ENCODE peak calls at places on chromosomes 4 and X, in nine cellular contexts. One of them, this sample, is unnamed.

GRCh38 chr4:47617607-47618006 is 132.5 kb downstream of the ATP10D start:
- DNase-seq in cardiac muscle cell: no peak
- DNase-seq in pancreas: no peak
- DNase-seq in GM10248: peak
- DNase-seq in dorsolateral prefrontal cortex: no peak
- DNase-seq in breast epithelium: no peak
- DNase-seq in neural crest cell: no peak
- DNase-seq in HFF-Myc: no peak
- DNase-seq in activated B cell treated with CpG ODN at 0.5 μM for 24 hours: no peak
- DNase-seq in this sample: no peak

GRCh38 chrX:143206961-143207360 is 181.2 kb downstream of the SPANXN4 start:
- DNase-seq in cardiac muscle cell: no peak
- DNase-seq in pancreas: no peak
- DNase-seq in GM10248: no peak
- DNase-seq in dorsolateral prefrontal cortex: no peak
- DNase-seq in breast epithelium: no peak
- DNase-seq in neural crest cell: no peak
- DNase-seq in HFF-Myc: no peak
- DNase-seq in activated B cell treated with CpG ODN at 0.5 μM for 24 hours: no peak
- DNase-seq in this sample: no peak

GRCh38 chr4:122832732-122833131 is 6.1 kb downstream of the FGF2 start:
- DNase-seq in cardiac muscle cell: no peak
- DNase-seq in pancreas: no peak
- DNase-seq in GM10248: no peak
- DNase-seq in dorsolateral prefrontal cortex: no peak
- DNase-seq in breast epithelium: no peak
- DNase-seq in neural crest cell: no peak
- DNase-seq in HFF-Myc: no peak
- DNase-seq in activated B cell treated with CpG ODN at 0.5 μM for 24 hours: no peak
- DNase-seq in this sample: no peak

GRCh38 chrX:78119521-78120227 is 15.6 kb downstream of the PGK1 start:
- DNase-seq in cardiac muscle cell: no peak
- DNase-seq in pancreas: no peak
- DNase-seq in GM10248: no peak
- DNase-seq in dorsolateral prefrontal cortex: no peak
- DNase-seq in breast epithelium: no peak
- DNase-seq in neural crest cell: no peak
- DNase-seq in HFF-Myc: no peak
- DNase-seq in activated B cell treated with CpG ODN at 0.5 μM for 24 hours: no peak
- DNase-seq in this sample: no peak

GRCh38 chr4:1608196-1608820 is 75.8 kb downstream of the FAM53A start:
- DNase-seq in cardiac muscle cell: no peak
- DNase-seq in pancreas: no peak
- DNase-seq in GM10248: no peak
- DNase-seq in dorsolateral prefrontal cortex: no peak
- DNase-seq in breast epithelium: no peak
- DNase-seq in neural crest cell: no peak
- DNase-seq in HFF-Myc: no peak
- DNase-seq in activated B cell treated with CpG ODN at 0.5 μM for 24 hours: no peak
- DNase-seq in this sample: no peak

GRCh38 chr4:4455199-4455865 is 68.4 kb downstream of the NSG1 start:
- DNase-seq in cardiac muscle cell: no peak
- DNase-seq in pancreas: no peak
- DNase-seq in GM10248: no peak
- DNase-seq in dorsolateral prefrontal cortex: no peak
- DNase-seq in breast epithelium: no peak
- DNase-seq in neural crest cell: no peak
- DNase-seq in HFF-Myc: no peak
- DNase-seq in activated B cell treated with CpG ODN at 0.5 μM for 24 hours: no peak
- DNase-seq in this sample: no peak

GRCh38 chrX:48101443-48101842 is 29.0 kb upstream of the SPACA5B start:
- DNase-seq in cardiac muscle cell: no peak
- DNase-seq in pancreas: no peak
- DNase-seq in GM10248: no peak
- DNase-seq in dorsolateral prefrontal cortex: no peak
- DNase-seq in breast epithelium: no peak
- DNase-seq in neural crest cell: no peak
- DNase-seq in HFF-Myc: no peak
- DNase-seq in activated B cell treated with CpG ODN at 0.5 μM for 24 hours: no peak
- DNase-seq in this sample: no peak

GRCh38 chr4:43456383-43456782 is 563.9 kb downstream of the GRXCR1 start:
- DNase-seq in cardiac muscle cell: no peak
- DNase-seq in pancreas: no peak
- DNase-seq in GM10248: no peak
- DNase-seq in dorsolateral prefrontal cortex: no peak
- DNase-seq in breast epithelium: no peak
- DNase-seq in neural crest cell: no peak
- DNase-seq in HFF-Myc: peak
- DNase-seq in activated B cell treated with CpG ODN at 0.5 μM for 24 hours: no peak
- DNase-seq in this sample: peak

GRCh38 chr4:16067515-16067914 is 16.3 kb downstream of the PROM1 start:
- DNase-seq in cardiac muscle cell: no peak
- DNase-seq in pancreas: peak
- DNase-seq in GM10248: no peak
- DNase-seq in dorsolateral prefrontal cortex: peak
- DNase-seq in breast epithelium: peak
- DNase-seq in neural crest cell: no peak
- DNase-seq in HFF-Myc: no peak
- DNase-seq in activated B cell treated with CpG ODN at 0.5 μM for 24 hours: no peak
- DNase-seq in this sample: no peak

GRCh38 chrX:56729152-56729557 is at the start of gene NBDY:
- DNase-seq in cardiac muscle cell: peak
- DNase-seq in pancreas: peak
- DNase-seq in GM10248: peak
- DNase-seq in dorsolateral prefrontal cortex: peak
- DNase-seq in breast epithelium: peak
- DNase-seq in neural crest cell: peak
- DNase-seq in HFF-Myc: no peak
- DNase-seq in activated B cell treated with CpG ODN at 0.5 μM for 24 hours: peak
- DNase-seq in this sample: no peak

GRCh38 chrX:24761306-24761705 is 67.6 kb downstream of the POLA1 start:
- DNase-seq in cardiac muscle cell: no peak
- DNase-seq in pancreas: no peak
- DNase-seq in GM10248: no peak
- DNase-seq in dorsolateral prefrontal cortex: no peak
- DNase-seq in breast epithelium: no peak
- DNase-seq in neural crest cell: no peak
- DNase-seq in HFF-Myc: no peak
- DNase-seq in activated B cell treated with CpG ODN at 0.5 μM for 24 hours: no peak
- DNase-seq in this sample: no peak

GRCh38 chr4:93710101-93710846 is 118.3 kb upstream of the ATOH1 start:
- DNase-seq in cardiac muscle cell: peak
- DNase-seq in pancreas: no peak
- DNase-seq in GM10248: no peak
- DNase-seq in dorsolateral prefrontal cortex: no peak
- DNase-seq in breast epithelium: no peak
- DNase-seq in neural crest cell: no peak
- DNase-seq in HFF-Myc: no peak
- DNase-seq in activated B cell treated with CpG ODN at 0.5 μM for 24 hours: no peak
- DNase-seq in this sample: no peak

GRCh38 chrX:49155243-49155899 is 7.2 kb upstream of the MAGIX start:
- DNase-seq in cardiac muscle cell: peak
- DNase-seq in pancreas: peak
- DNase-seq in GM10248: no peak
- DNase-seq in dorsolateral prefrontal cortex: peak
- DNase-seq in breast epithelium: peak
- DNase-seq in neural crest cell: peak
- DNase-seq in HFF-Myc: no peak
- DNase-seq in activated B cell treated with CpG ODN at 0.5 μM for 24 hours: no peak
- DNase-seq in this sample: no peak

GRCh38 chrX:40107291-40108083 is 9.7 kb upstream of the BCOR start:
- DNase-seq in cardiac muscle cell: peak
- DNase-seq in pancreas: peak
- DNase-seq in GM10248: no peak
- DNase-seq in dorsolateral prefrontal cortex: peak
- DNase-seq in breast epithelium: no peak
- DNase-seq in neural crest cell: no peak
- DNase-seq in HFF-Myc: no peak
- DNase-seq in activated B cell treated with CpG ODN at 0.5 μM for 24 hours: peak
- DNase-seq in this sample: no peak

GRCh38 chr4:37827030-37827705 is 682 bp downstream of the PGM2 start:
- DNase-seq in cardiac muscle cell: peak
- DNase-seq in pancreas: no peak
- DNase-seq in GM10248: peak
- DNase-seq in dorsolateral prefrontal cortex: no peak
- DNase-seq in breast epithelium: no peak
- DNase-seq in neural crest cell: no peak
- DNase-seq in HFF-Myc: no peak
- DNase-seq in activated B cell treated with CpG ODN at 0.5 μM for 24 hours: no peak
- DNase-seq in this sample: no peak

DNA sequence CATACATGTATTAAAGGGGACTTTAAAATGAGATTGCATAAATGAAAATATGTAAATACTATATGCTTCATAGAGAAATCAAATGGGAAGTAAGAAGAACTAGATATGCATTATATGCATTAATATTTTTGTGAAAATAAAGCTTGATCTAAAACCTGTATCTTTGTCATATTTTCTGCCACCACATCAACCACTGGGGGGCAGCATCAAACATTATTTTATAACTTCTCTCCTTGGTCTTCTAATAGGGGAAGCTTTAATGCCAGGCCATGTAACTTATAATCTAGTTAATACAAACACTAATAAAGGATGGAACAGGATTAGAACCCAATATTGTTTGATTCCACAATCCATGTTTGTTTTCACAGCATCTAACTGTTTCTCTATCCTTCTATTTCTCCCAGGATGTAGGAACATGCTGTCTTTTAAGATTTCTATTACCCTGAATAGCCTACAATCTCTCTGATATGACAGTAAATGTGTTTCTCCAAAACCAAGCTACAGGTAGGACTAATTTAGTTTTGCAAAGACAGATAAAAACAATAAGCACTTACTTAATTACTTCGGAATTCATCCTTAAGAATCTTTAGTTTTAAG is 10.0 kb downstream of the QRFPR start:
- DNase-seq in cardiac muscle cell: peak
- DNase-seq in pancreas: peak
- DNase-seq in GM10248: peak
- DNase-seq in dorsolateral prefrontal cortex: no peak
- DNase-seq in breast epithelium: no peak
- DNase-seq in neural crest cell: peak
- DNase-seq in HFF-Myc: no peak
- DNase-seq in activated B cell treated with CpG ODN at 0.5 μM for 24 hours: no peak
- DNase-seq in this sample: no peak
- TF ChIP-seq CTCF in cardiac muscle cell: peak
- TF ChIP-seq CTCF in pancreas: peak
- TF ChIP-seq CTCF in GM10248: peak
- TF ChIP-seq CTCF in dorsolateral prefrontal cortex: peak
- TF ChIP-seq CTCF in breast epithelium: peak
- TF ChIP-seq CTCF in neural crest cell: peak
- TF ChIP-seq CTCF in HFF-Myc: peak
- TF ChIP-seq CTCF in activated B cell treated with CpG ODN at 0.5 μM for 24 hours: no peak
- TF ChIP-seq CTCF in this sample: peak

GRCh38 chrX:43467608-43468234 is 188.4 kb upstream of the MAOA start:
- DNase-seq in cardiac muscle cell: no peak
- DNase-seq in pancreas: no peak
- DNase-seq in GM10248: no peak
- DNase-seq in dorsolateral prefrontal cortex: no peak
- DNase-seq in breast epithelium: no peak
- DNase-seq in neural crest cell: no peak
- DNase-seq in HFF-Myc: no peak
- DNase-seq in activated B cell treated with CpG ODN at 0.5 μM for 24 hours: no peak
- DNase-seq in this sample: no peak
- TF ChIP-seq CTCF in cardiac muscle cell: no peak
- TF ChIP-seq CTCF in pancreas: no peak
- TF ChIP-seq CTCF in GM10248: no peak
- TF ChIP-seq CTCF in dorsolateral prefrontal cortex: no peak
- TF ChIP-seq CTCF in breast epithelium: no peak
- TF ChIP-seq CTCF in neural crest cell: no peak
- TF ChIP-seq CTCF in HFF-Myc: no peak
- TF ChIP-seq CTCF in activated B cell treated with CpG ODN at 0.5 μM for 24 hours: no peak
- TF ChIP-seq CTCF in this sample: no peak

GRCh38 chr4:84578540-84579409 is 4.2 kb upstream of the CDS1 start:
- DNase-seq in cardiac muscle cell: peak
- DNase-seq in pancreas: peak
- DNase-seq in GM10248: no peak
- DNase-seq in dorsolateral prefrontal cortex: no peak
- DNase-seq in breast epithelium: no peak
- DNase-seq in neural crest cell: no peak
- DNase-seq in HFF-Myc: peak
- DNase-seq in activated B cell treated with CpG ODN at 0.5 μM for 24 hours: no peak
- DNase-seq in this sample: peak
- TF ChIP-seq CTCF in cardiac muscle cell: peak
- TF ChIP-seq CTCF in pancreas: no peak
- TF ChIP-seq CTCF in GM10248: peak
- TF ChIP-seq CTCF in dorsolateral prefrontal cortex: peak
- TF ChIP-seq CTCF in breast epithelium: peak
- TF ChIP-seq CTCF in neural crest cell: peak
- TF ChIP-seq CTCF in HFF-Myc: peak
- TF ChIP-seq CTCF in activated B cell treated with CpG ODN at 0.5 μM for 24 hours: no peak
- TF ChIP-seq CTCF in this sample: peak

GRCh38 chr4:41853973-41854372 is 81.3 kb upstream of the TMEM33 start:
- DNase-seq in cardiac muscle cell: no peak
- DNase-seq in pancreas: no peak
- DNase-seq in GM10248: no peak
- DNase-seq in dorsolateral prefrontal cortex: no peak
- DNase-seq in breast epithelium: no peak
- DNase-seq in neural crest cell: no peak
- DNase-seq in HFF-Myc: no peak
- DNase-seq in activated B cell treated with CpG ODN at 0.5 μM for 24 hours: no peak
- DNase-seq in this sample: no peak
- TF ChIP-seq CTCF in cardiac muscle cell: peak
- TF ChIP-seq CTCF in pancreas: no peak
- TF ChIP-seq CTCF in GM10248: no peak
- TF ChIP-seq CTCF in dorsolateral prefrontal cortex: no peak
- TF ChIP-seq CTCF in breast epithelium: no peak
- TF ChIP-seq CTCF in neural crest cell: peak
- TF ChIP-seq CTCF in HFF-Myc: no peak
- TF ChIP-seq CTCF in activated B cell treated with CpG ODN at 0.5 μM for 24 hours: no peak
- TF ChIP-seq CTCF in this sample: no peak

GRCh38 chrX:1582686-1583437 is 8.5 kb upstream of the AKAP17A start:
- DNase-seq in cardiac muscle cell: no peak
- DNase-seq in pancreas: no peak
- DNase-seq in GM10248: peak
- DNase-seq in dorsolateral prefrontal cortex: no peak
- DNase-seq in breast epithelium: no peak
- DNase-seq in neural crest cell: no peak
- DNase-seq in HFF-Myc: no peak
- DNase-seq in activated B cell treated with CpG ODN at 0.5 μM for 24 hours: no peak
- DNase-seq in this sample: no peak

GRCh38 chrX:1578511-1579173 is 12.8 kb upstream of the AKAP17A start:
- DNase-seq in cardiac muscle cell: no peak
- DNase-seq in pancreas: no peak
- DNase-seq in GM10248: no peak
- DNase-seq in dorsolateral prefrontal cortex: no peak
- DNase-seq in breast epithelium: no peak
- DNase-seq in neural crest cell: no peak
- DNase-seq in HFF-Myc: no peak
- DNase-seq in activated B cell treated with CpG ODN at 0.5 μM for 24 hours: no peak
- DNase-seq in this sample: no peak

GRCh38 chrX:1584237-1585011 is 7.0 kb upstream of the AKAP17A start:
- DNase-seq in cardiac muscle cell: no peak
- DNase-seq in pancreas: no peak
- DNase-seq in GM10248: no peak
- DNase-seq in dorsolateral prefrontal cortex: no peak
- DNase-seq in breast epithelium: no peak
- DNase-seq in neural crest cell: no peak
- DNase-seq in HFF-Myc: no peak
- DNase-seq in activated B cell treated with CpG ODN at 0.5 μM for 24 hours: no peak
- DNase-seq in this sample: no peak

GRCh38 chrX:1577845-1578244 is 13.6 kb upstream of the AKAP17A start:
- DNase-seq in cardiac muscle cell: no peak
- DNase-seq in pancreas: no peak
- DNase-seq in GM10248: no peak
- DNase-seq in dorsolateral prefrontal cortex: no peak
- DNase-seq in breast epithelium: no peak
- DNase-seq in neural crest cell: no peak
- DNase-seq in HFF-Myc: no peak
- DNase-seq in activated B cell treated with CpG ODN at 0.5 μM for 24 hours: no peak
- DNase-seq in this sample: no peak

GRCh38 chrX:1581132-1581531 is 10.3 kb upstream of the AKAP17A start:
- DNase-seq in cardiac muscle cell: peak
- DNase-seq in pancreas: peak
- DNase-seq in GM10248: peak
- DNase-seq in dorsolateral prefrontal cortex: no peak
- DNase-seq in breast epithelium: no peak
- DNase-seq in neural crest cell: peak
- DNase-seq in HFF-Myc: peak
- DNase-seq in activated B cell treated with CpG ODN at 0.5 μM for 24 hours: no peak
- DNase-seq in this sample: no peak
- TF ChIP-seq CTCF in cardiac muscle cell: peak
- TF ChIP-seq CTCF in pancreas: peak
- TF ChIP-seq CTCF in GM10248: peak
- TF ChIP-seq CTCF in dorsolateral prefrontal cortex: peak
- TF ChIP-seq CTCF in breast epithelium: peak
- TF ChIP-seq CTCF in neural crest cell: peak
- TF ChIP-seq CTCF in HFF-Myc: peak
- TF ChIP-seq CTCF in activated B cell treated with CpG ODN at 0.5 μM for 24 hours: peak
- TF ChIP-seq CTCF in this sample: peak

This sample was measured in AG09319.